ENCODE peak calls at places on chromosomes 11 and 22, in nine cellular contexts. L is Caco-2; C is CD8-positive, alpha-beta memory T cell; A is heart right ventricle; P is right lobe of liver; R is mammary epithelial cell; I is coronary artery; Z is tibial nerve; T is lower lobe of right lung. W is an unnamed sample.

GRCh38 chr11:103091441-103091809 is 535 bp downstream of the DCUN1D5 start:
- DNase-seq in Z (no peak), C (no peak), T (peak; percentile 71), P (peak; percentile 68), R (peak; percentile 37), L (peak; percentile 79), I (no peak), A (peak; percentile 33), W (no peak)

GRCh38 chr11:132632641-132633124 is 899.6 kb downstream of the OPCML start:
- DNase-seq in R (peak; percentile 97), C (no peak), Z (no peak), T (no peak), A (no peak), P (no peak), L (no peak), I (no peak), W (no peak)

GRCh38 chr11:1825039-1825740 is 9.6 kb upstream of the SYT8 start:
- DNase-seq in Z (no peak), T (peak; percentile 80), I (no peak), C (no peak), P (peak; percentile 83), L (peak; percentile 96), A (no peak), R (no peak), W (no peak)

GRCh38 chr22:39214383-39215069 is 30.3 kb downstream of the PDGFB start:
- DNase-seq in C (no peak), L (peak; percentile 70), I (peak; percentile 24), Z (no peak), A (no peak), R (peak; percentile 88), P (no peak), T (peak; percentile 28), W (no peak)

GRCh38 chr11:16607675-16608644 is 130.5 kb upstream of the C11orf58 start:
- DNase-seq in P (peak; percentile 68), A (peak; percentile 84), Z (peak; percentile 70), T (peak; percentile 51), L (peak; percentile 66), C (no peak), I (peak; percentile 88), R (peak; percentile 88), W (peak; percentile 87)

GRCh38 chr11:128188346-128189115 is 398.8 kb downstream of the ETS1 start:
- DNase-seq in T (no peak), R (no peak), P (no peak), C (no peak), A (no peak), Z (no peak), L (no peak), I (no peak), W (no peak)

GRCh38 chr22:19174106-19175025 is 4.2 kb downstream of the SLC25A1 start:
- DNase-seq in T (no peak), C (no peak), R (peak; percentile 55), A (no peak), Z (no peak), L (peak; percentile 49), I (peak; percentile 81), P (peak; percentile 85), W (no peak)

GRCh38 chr11:107778839-107779517 is 67.1 kb upstream of the SLN start:
- DNase-seq in P (no peak), A (no peak), T (no peak), C (no peak), L (no peak), Z (no peak), R (no peak), I (no peak), W (no peak)

GRCh38 chr11:115215694-115216615 is 288.3 kb downstream of the CADM1 start:
- DNase-seq in Z (no peak), C (no peak), I (no peak), R (no peak), L (peak; percentile 51), A (no peak), T (no peak), P (no peak), W (no peak)

GRCh38 chr11:75518204-75518549 is 7.6 kb downstream of the GDPD5 start:
- DNase-seq in T (no peak), A (no peak), L (no peak), P (no peak), I (no peak), R (no peak), C (no peak), Z (no peak), W (no peak)

GRCh38 chr11:47330002-47330911 is 22.2 kb downstream of the MYBPC3 start:
- DNase-seq in R (no peak), Z (no peak), P (peak; percentile 50), T (peak; percentile 40), I (peak; percentile 57), L (no peak), A (peak; percentile 35), C (no peak), W (no peak)

GRCh38 chr11:6926208-6927029 is at the start of gene ZNF215:
- DNase-seq in C (no peak), I (peak; percentile 90), R (peak; percentile 88), P (peak; percentile 78), A (peak; percentile 71), Z (peak; percentile 19), T (peak; percentile 87), L (no peak), W (peak; percentile 87)

GRCh38 chr11:95563173-95563572 is 226.4 kb downstream of the FAM76B start:
- DNase-seq in R (no peak), C (no peak), P (no peak), T (no peak), L (no peak), A (no peak), Z (no peak), I (no peak), W (no peak)

GRCh38 chr11:72848846-72849466 is 34.7 kb downstream of the ATG16L2 start:
- DNase-seq in T (no peak), L (peak; percentile 72), I (no peak), P (no peak), R (peak; percentile 22), Z (peak; percentile 64), A (no peak), C (peak; percentile 34), W (no peak)

GRCh38 chr11:5887172-5887571 is 5.8 kb upstream of the OR52E5 start:
- DNase-seq in T (no peak), Z (no peak), C (no peak), P (no peak), L (no peak), I (no peak), R (no peak), A (no peak), W (no peak)

GRCh38 chr11:76654310-76654851 is 16.2 kb downstream of the LRRC32 start:
- DNase-seq in T (no peak), L (no peak), Z (peak; percentile 38), P (no peak), A (peak; percentile 58), R (no peak), I (peak; percentile 92), C (no peak), W (peak; percentile 73)

GRCh38 chr11:88103337-88104206 is 71.7 kb downstream of the RAB38 start:
- DNase-seq in P (peak; percentile 31), Z (no peak), T (peak; percentile 54), C (peak; percentile 28), I (no peak), L (peak; percentile 88), R (peak; percentile 47), A (no peak), W (no peak)

GRCh38 chr11:97909544-97910394 is 1111.0 kb upstream of the CNTN5 start:
- DNase-seq in T (no peak), I (no peak), C (no peak), Z (no peak), L (no peak), R (no peak), P (no peak), A (no peak), W (no peak)

GRCh38 chr11:64875369-64876225 is 2.8 kb downstream of the EHD1 start:
- DNase-seq in I (no peak), L (no peak), T (no peak), P (peak; percentile 89), C (no peak), R (no peak), A (no peak), Z (no peak), W (no peak)
- H3K4me3 ChIP-seq in I (peak overlapping the region; percentile 95), L (no peak overlapping the region), T (peak overlapping the region; percentile 97), P (peak overlapping the region; percentile 5), C (peak overlapping the region; percentile 99), R (peak overlapping the region; percentile 64), A (peak overlapping the region; percentile 94), Z (peak overlapping the region; percentile 92), W (peak overlapping the region; percentile 84)

GRCh38 chr11:67466367-67466766 is 2.7 kb downstream of the TMEM134 start:
- DNase-seq in C (no peak), R (no peak), P (no peak), T (no peak), Z (no peak), A (no peak), I (no peak), L (no peak), W (no peak)

GRCh38 chr11:67463680-67464410 is 5.2 kb downstream of the TMEM134 start:
- DNase-seq in A (peak; percentile 51), Z (peak; percentile 58), P (peak; percentile 86), I (peak; percentile 85), L (no peak), C (no peak), T (peak; percentile 88), R (peak; percentile 82), W (peak; percentile 75)

GRCh38 chr11:67464411-67465189 is 4.5 kb downstream of the TMEM134 start:
- DNase-seq in I (peak; percentile 85), P (peak; percentile 96), T (peak; percentile 94), Z (peak; percentile 85), C (peak; percentile 92), A (peak; percentile 89), R (peak; percentile 73), L (peak; percentile 99), W (peak; percentile 75)

GRCh38 chr11:67463186-67463585 is 5.9 kb downstream of the TMEM134 start:
- DNase-seq in L (no peak), I (no peak), P (no peak), Z (no peak), C (no peak), T (no peak), R (no peak), A (no peak), W (no peak)

DNA sequence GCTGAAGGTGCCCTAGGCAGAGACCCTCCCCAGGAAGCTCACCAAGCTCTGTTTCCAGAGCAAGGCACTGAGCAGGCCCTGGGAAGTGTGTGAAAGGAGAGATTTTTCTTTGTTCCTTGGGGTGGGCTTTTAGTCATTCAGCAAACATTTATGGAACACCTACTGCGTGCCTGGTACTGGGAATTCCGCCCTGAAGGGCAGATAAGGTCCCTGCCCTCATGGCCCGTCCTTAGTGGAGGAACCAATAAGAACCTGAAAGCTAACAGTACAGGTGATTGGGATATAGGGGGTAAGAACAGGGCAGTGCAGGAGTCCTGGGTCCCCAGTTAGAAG is 3.9 kb downstream of the TMEM134 start:
- DNase-seq in I (no peak), R (no peak), C (no peak), L (no peak), T (no peak), P (no peak), A (no peak), Z (no peak), W (no peak)
- H3K4me3 ChIP-seq in I (peak overlapping the region; percentile 83), R (peak overlapping the region; percentile 0), C (peak overlapping the region; percentile 57), L (peak overlapping the region; percentile 89), T (peak overlapping the region; percentile 67), P (peak overlapping the region; percentile 66), A (peak overlapping the region; percentile 64), Z (peak overlapping the region; percentile 63), W (peak overlapping the region; percentile 66)

GRCh38 chr11:123069878-123070821 is 8.2 kb upstream of the HSPA8 start:
- DNase-seq in L (no peak), T (no peak), C (no peak), Z (no peak), I (no peak), P (no peak), A (no peak), R (no peak), W (no peak)
- H3K4me3 ChIP-seq in L (no peak overlapping the region), T (peak overlapping the region; percentile 24), C (peak overlapping the region; percentile 48), Z (peak overlapping the region; percentile 27), I (peak overlapping the region; percentile 7), P (peak overlapping the region; percentile 17), A (peak overlapping the region; percentile 24), R (no peak overlapping the region), W (no peak overlapping the region)

GRCh38 chr11:11807811-11808210 is 34.0 kb upstream of the USP47 start:
- DNase-seq in C (no peak), R (no peak), Z (no peak), A (no peak), T (no peak), L (no peak), I (no peak), P (no peak), W (no peak)
- H3K4me3 ChIP-seq in C (no peak overlapping the region), R (no peak overlapping the region), Z (no peak overlapping the region), A (no peak overlapping the region), T (no peak overlapping the region), L (no peak overlapping the region), I (no peak overlapping the region), P (no peak overlapping the region), W (no peak overlapping the region)

W was measured in right atrium auricular region.